ENCODE peak calls at places on chromosomes 13 and 19, in eight cellular contexts. A, R, L, Y, C, O, D and V are unnamed samples.

GRCh38 chr19:43078311-43078710 is 4.2 kb downstream of the PSG2 start:
- DNase-seq in L (no peak), D (no peak), A (no peak), R (no peak), C (peak; percentile 87), O (no peak), Y (no peak), V (no peak)

GRCh38 chr13:95714142-95714832 is 37.3 kb downstream of the DNAJC3 start:
- DNase-seq in Y (no peak), D (no peak), A (no peak), O (no peak), L (no peak), R (no peak), C (peak; percentile 83), V (no peak)

GRCh38 chr13:27130223-27131015 is 41.2 kb downstream of the USP12 start:
- DNase-seq in R (no peak), Y (no peak), O (no peak), A (no peak), L (no peak), D (no peak), C (peak; percentile 77), V (no peak)

GRCh38 chr19:46373573-46374359 is 26.9 kb downstream of the PPP5C start:
- DNase-seq in R (no peak), Y (peak; percentile 98), C (peak; percentile 72), L (no peak), A (peak; percentile 87), D (peak; percentile 80), O (peak; percentile 48), V (peak; percentile 94)

GRCh38 chr13:99981115-99982020 is at the start of gene ZIC2:
- DNase-seq in Y (peak; percentile 76), A (no peak), O (no peak), L (no peak), R (no peak), D (no peak), C (peak; percentile 51), V (peak; percentile 95)

GRCh38 chr13:43546260-43546659 is 240.5 kb downstream of the ENOX1 start:
- DNase-seq in Y (peak; percentile 81), O (no peak), C (no peak), A (peak; percentile 49), L (no peak), R (no peak), D (peak; percentile 51), V (no peak)

GRCh38 chr13:36362251-36362650 is 16.1 kb upstream of the SPART start:
- DNase-seq in O (no peak), A (no peak), Y (no peak), L (no peak), R (no peak), C (peak; percentile 92), D (no peak), V (no peak)

GRCh38 chr13:33016414-33017409 is at the start of gene KL:
- DNase-seq in A (peak; percentile 37), R (peak; percentile 44), D (peak; percentile 67), L (no peak), Y (peak; percentile 86), C (peak; percentile 6), O (no peak), V (peak; percentile 81)

GRCh38 chr13:74025369-74025768 is 108.8 kb downstream of the KLF12 start:
- DNase-seq in C (no peak), A (no peak), Y (no peak), L (no peak), O (no peak), R (no peak), D (no peak), V (no peak)

GRCh38 chr13:31722684-31723083 is 16.6 kb upstream of the RXFP2 start:
- DNase-seq in C (peak; percentile 11), L (no peak), D (no peak), R (no peak), A (no peak), O (no peak), Y (no peak), V (no peak)

GRCh38 chr13:49567501-49567900 is 17.9 kb downstream of the RCBTB1 start:
- DNase-seq in D (no peak), A (no peak), L (no peak), R (no peak), O (no peak), C (no peak), Y (no peak), V (peak; percentile 51)

GRCh38 chr13:93967286-93967685 is 512.2 kb downstream of the DCT start:
- DNase-seq in D (no peak), A (no peak), Y (no peak), C (no peak), O (no peak), L (no peak), R (no peak), V (no peak)

GRCh38 chr13:105660550-105660949 is 874.9 kb downstream of the EFNB2 start:
- DNase-seq in Y (no peak), O (no peak), A (no peak), D (no peak), L (no peak), R (no peak), C (peak; percentile 46), V (no peak)

DNA sequence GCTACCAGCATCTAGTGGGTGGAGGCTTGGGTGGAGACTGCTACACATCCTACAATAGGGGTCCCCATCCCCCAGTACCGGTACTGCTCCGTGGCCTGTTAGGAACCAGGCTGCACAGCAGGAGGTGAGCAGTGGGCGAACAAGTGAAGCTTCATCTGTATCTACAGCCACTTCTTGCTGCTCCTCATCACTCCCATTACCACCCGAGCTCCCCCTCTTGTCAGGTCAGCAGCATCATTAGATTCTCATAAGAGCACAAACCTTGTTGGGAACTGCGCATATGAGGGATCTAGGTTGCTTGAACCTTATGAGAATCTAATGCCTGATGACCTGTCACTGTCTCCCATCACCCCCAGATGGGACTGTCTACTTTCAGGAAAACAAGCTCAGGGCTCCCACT is 37.0 kb downstream of the NWD1 start:
- DNase-seq in C (no peak), Y (no peak), R (no peak), L (no peak), D (no peak), O (no peak), A (no peak), V (no peak)
- H3K27ac ChIP-seq in C (no peak overlapping the region), Y (no peak overlapping the region), R (no peak overlapping the region), L (no peak overlapping the region), D (no peak overlapping the region), O (no peak overlapping the region), A (no peak overlapping the region), V (no peak overlapping the region)

GRCh38 chr19:39334444-39334976 is 1.3 kb downstream of the GMFG start:
- DNase-seq in L (no peak), A (no peak), O (no peak), R (no peak), Y (no peak), D (no peak), C (no peak), V (no peak)

GRCh38 chr19:39333507-39333906 is 2.3 kb downstream of the GMFG start:
- DNase-seq in R (no peak), O (no peak), L (no peak), A (no peak), C (no peak), Y (no peak), D (no peak), V (no peak)

GRCh38 chr19:39329948-39330347 is 5.9 kb downstream of the GMFG start:
- DNase-seq in A (no peak), O (no peak), L (no peak), R (no peak), C (no peak), Y (no peak), D (no peak), V (no peak)

GRCh38 chr19:39335168-39335567 is 675 bp downstream of the GMFG start:
- DNase-seq in Y (no peak), R (peak; percentile 40), A (no peak), O (no peak), L (no peak), C (no peak), D (no peak), V (no peak)

GRCh38 chr19:39332293-39332692 is 3.5 kb downstream of the GMFG start:
- DNase-seq in C (no peak), Y (no peak), A (no peak), O (no peak), D (no peak), R (no peak), L (no peak), V (no peak)
- H3K27ac ChIP-seq in C (no peak overlapping the region), Y (no peak overlapping the region), A (no peak overlapping the region), O (no peak overlapping the region), D (no peak overlapping the region), R (peak overlapping the region; percentile 25), L (no peak overlapping the region), V (no peak overlapping the region)

GRCh38 chr19:40718774-40719391 is 2.0 kb downstream of the ITPKC start:
- DNase-seq in O (no peak), A (peak; percentile 48), Y (peak; percentile 93), R (no peak), D (peak; percentile 88), C (peak; percentile 54), L (no peak), V (peak; percentile 78)
- H3K27ac ChIP-seq in O (peak overlapping the region; percentile 66), A (peak overlapping the region; percentile 96), Y (peak overlapping the region; percentile 95), R (peak overlapping the region; percentile 92), D (peak overlapping the region; percentile 96), C (peak overlapping the region; percentile 98), L (peak overlapping the region; percentile 98), V (no peak overlapping the region)

DNA sequence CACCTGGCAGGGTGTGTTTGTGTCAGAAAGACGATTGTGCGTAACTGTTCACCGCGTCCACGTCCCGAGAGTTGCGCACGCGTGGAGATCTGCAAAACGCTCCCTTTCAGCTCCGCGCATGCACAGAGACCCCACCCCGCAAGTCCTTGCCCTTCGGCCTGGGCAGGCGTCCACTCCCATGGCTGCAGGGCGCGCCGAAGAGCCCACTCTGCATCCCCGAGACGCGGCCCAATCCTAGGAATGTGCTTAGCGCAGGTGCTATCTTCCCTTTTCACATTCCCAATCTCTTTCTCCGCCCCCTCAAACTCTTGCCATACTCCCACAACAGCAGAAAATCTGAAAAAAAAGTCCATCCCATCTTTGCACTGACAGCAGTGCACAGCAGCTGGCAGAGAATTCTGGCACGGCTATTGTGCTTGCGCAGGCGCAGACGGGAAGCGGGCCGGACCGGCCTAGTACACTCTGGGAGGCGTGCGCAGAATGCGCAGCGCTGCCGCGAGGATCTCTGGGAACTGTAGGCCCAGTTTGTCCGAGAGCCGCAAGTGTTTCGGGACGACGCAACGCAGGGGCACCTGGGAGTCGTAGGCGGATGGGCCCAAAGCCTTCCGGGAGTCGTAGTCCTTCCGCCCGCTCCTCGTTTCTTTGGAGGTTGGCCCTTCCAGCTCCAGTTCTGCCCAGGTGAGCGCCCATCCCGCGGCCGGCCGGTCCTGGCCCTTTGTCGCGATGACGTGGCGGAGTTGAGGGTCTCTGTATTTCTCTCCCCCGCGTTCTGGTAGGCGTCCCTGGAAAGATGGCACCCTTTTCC is 23.1 kb downstream of the ZNF175 start:
- DNase-seq in C (peak; percentile 97), R (peak; percentile 95), A (peak; percentile 98), L (peak; percentile 97), Y (peak; percentile 99), O (peak; percentile 99), D (peak; percentile 100), V (peak; percentile 95)
- H3K27ac ChIP-seq in C (peak overlapping the region; percentile 61), R (peak overlapping the region; percentile 66), A (peak overlapping the region; percentile 54), L (peak overlapping the region; percentile 21), Y (no peak overlapping the region), O (peak overlapping the region; percentile 85), D (no peak overlapping the region), V (no peak overlapping the region)